ENCODE peak calls at places on chromosome 21, in five cellular contexts. F, Y, G, I and J are unnamed samples.

GRCh38 chr21:25385912-25386474 is 221.3 kb downstream of the MRPL39 start:
- DNase-seq in G (no peak), I (peak; percentile 48), F (no peak), Y (peak; percentile 78), J (peak; percentile 28)

GRCh38 chr21:44913425-44914175 is 7.1 kb downstream of the ITGB2 start:
- DNase-seq in Y (no peak), I (no peak), F (no peak), G (no peak), J (no peak)

GRCh38 chr21:33024278-33025103 is 1.2 kb upstream of the OLIG2 start:
- DNase-seq in I (no peak), G (no peak), Y (no peak), F (no peak), J (no peak)

GRCh38 chr21:25579402-25580016 is 27.8 kb downstream of the MRPL39 start:
- DNase-seq in Y (no peak), I (no peak), G (no peak), F (no peak), J (no peak)

GRCh38 chr21:33123396-33124120 is 53.6 kb downstream of the OLIG1 start:
- DNase-seq in I (no peak), Y (no peak), G (no peak), F (no peak), J (no peak)

GRCh38 chr21:43814215-43815106 is 25.1 kb downstream of the RRP1 start:
- DNase-seq in G (no peak), F (no peak), Y (peak; percentile 6), I (no peak), J (no peak)

GRCh38 chr21:26795866-26796329 is 49.3 kb downstream of the ADAMTS1 start:
- DNase-seq in Y (peak; percentile 100), I (no peak), G (peak; percentile 90), F (peak; percentile 91), J (peak; percentile 64)

GRCh38 chr21:32185726-32186125 is 93.1 kb downstream of the MIS18A start:
- DNase-seq in Y (no peak), I (no peak), F (no peak), G (no peak), J (no peak)

GRCh38 chr21:44024257-44024656 is 12.1 kb downstream of the TRAPPC10 start:
- DNase-seq in Y (no peak), F (no peak), I (no peak), G (no peak), J (no peak)

GRCh38 chr21:31911138-31911907 is 38.5 kb downstream of the HUNK start:
- DNase-seq in I (no peak), Y (no peak), F (peak; percentile 90), G (no peak), J (no peak)

GRCh38 chr21:29192999-29193563 is 62.6 kb downstream of the MAP3K7CL start:
- DNase-seq in G (no peak), F (no peak), I (no peak), Y (no peak), J (no peak)

GRCh38 chr21:45580181-45580575 is 37.9 kb upstream of the SLC19A1 start:
- DNase-seq in G (no peak), Y (no peak), F (no peak), I (no peak), J (no peak)

GRCh38 chr21:16792155-16792554 is 720.7 kb upstream of the CXADR start:
- DNase-seq in Y (no peak), F (no peak), I (no peak), G (no peak), J (no peak)

GRCh38 chr21:40516336-40516735 is 330.6 kb downstream of the DSCAM start:
- DNase-seq in G (no peak), Y (no peak), F (no peak), I (peak; percentile 4), J (no peak)

GRCh38 chr21:27480841-27481261 is 514.0 kb upstream of the ADAMTS5 start:
- DNase-seq in Y (no peak), I (no peak), G (no peak), F (no peak), J (peak; percentile 18)

GRCh38 chr21:45986316-45987051 is 4.9 kb downstream of the COL6A1 start:
- DNase-seq in Y (no peak), G (peak; percentile 64), F (no peak), I (no peak), J (no peak)

GRCh38 chr21:45055861-45056260 is 18.5 kb upstream of the ADARB1 start:
- DNase-seq in Y (peak; percentile 23), G (no peak), F (no peak), I (no peak), J (no peak)

GRCh38 chr21:45981641-45982255 is at the start of gene COL6A1:
- DNase-seq in I (peak; percentile 77), G (peak; percentile 91), Y (no peak), F (no peak), J (no peak)

GRCh38 chr21:25457411-25457810 is 149.9 kb downstream of the MRPL39 start:
- DNase-seq in I (no peak), F (peak; percentile 22), G (no peak), Y (peak; percentile 76), J (peak; percentile 19)

GRCh38 chr21:31034378-31034777 is 3.9 kb downstream of the KRTAP19-8 start:
- DNase-seq in I (no peak), F (no peak), G (no peak), Y (no peak), J (no peak)

GRCh38 chr21:43916691-43917514 is 51.9 kb downstream of the AGPAT3 start:
- DNase-seq in F (no peak), I (no peak), Y (peak; percentile 35), G (peak; percentile 59), J (no peak)

GRCh38 chr21:29938968-29939858 is 583 bp downstream of the GRIK1 start:
- DNase-seq in I (peak; percentile 61), F (no peak), Y (peak; percentile 18), G (peak; percentile 59), J (no peak)

GRCh38 chr21:33266784-33267135 is 593 bp downstream of the IL10RB start:
- DNase-seq in I (no peak), Y (no peak), F (no peak), G (no peak), J (no peak)

GRCh38 chr21:43611598-43612369 is 47.5 kb downstream of the HSF2BP start:
- DNase-seq in Y (peak; percentile 90), I (peak; percentile 70), G (peak; percentile 85), F (no peak), J (no peak)

GRCh38 chr21:34191876-34192275 is 118.5 kb downstream of the MRPS6 start:
- DNase-seq in I (no peak), G (no peak), Y (no peak), F (no peak), J (no peak)

GRCh38 chr21:14070968-14071367 is 139.8 kb downstream of the LIPI start:
- DNase-seq in Y (no peak), F (no peak), G (no peak), I (no peak), J (no peak)

GRCh38 chr21:18041012-18041411 is 203.6 kb upstream of the CHODL start:
- DNase-seq in G (no peak), F (no peak), I (peak; percentile 7), Y (no peak), J (no peak)

GRCh38 chr21:44867464-44867863 is 6.0 kb downstream of the PTTG1IP start:
- DNase-seq in F (no peak), I (no peak), G (no peak), Y (no peak), J (no peak)

GRCh38 chr21:33685613-33686197 is 43.4 kb downstream of the ITSN1 start:
- DNase-seq in I (no peak), F (peak; percentile 70), G (no peak), Y (peak; percentile 46), J (peak; percentile 58)

GRCh38 chr21:43762303-43763128 is 13.6 kb downstream of the CSTB start:
- DNase-seq in Y (no peak), G (no peak), F (no peak), I (no peak), J (no peak)

GRCh38 chr21:17658931-17659330 is 46.2 kb upstream of the BTG3 start:
- DNase-seq in Y (no peak), I (no peak), F (no peak), G (no peak), J (no peak)

GRCh38 chr21:32626633-32627196 is 14.5 kb upstream of the CFAP298 start:
- DNase-seq in Y (peak; percentile 37), F (peak; percentile 37), I (no peak), G (no peak), J (no peak)

DNA sequence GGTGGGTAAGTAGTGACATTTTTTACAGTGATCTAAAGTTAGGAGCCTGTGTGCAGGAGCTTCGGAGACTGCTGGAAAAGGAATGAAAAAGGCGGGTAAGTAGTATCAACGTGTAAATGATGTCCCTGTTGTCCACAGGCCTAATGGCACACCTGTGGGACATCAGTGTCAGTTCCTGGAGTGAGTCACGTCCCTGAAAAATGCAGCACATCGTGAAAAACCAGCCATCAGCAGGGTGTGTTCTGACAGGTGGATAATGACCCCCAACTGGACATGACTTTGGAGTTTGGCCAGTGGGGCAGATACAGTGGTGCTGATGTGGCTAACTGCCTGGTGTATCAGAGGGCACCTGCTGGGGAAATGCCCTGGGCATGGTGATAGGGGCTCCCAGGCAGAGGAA is 12.0 kb upstream of the PRDM15 start:
- DNase-seq in I (no peak), Y (no peak), F (no peak), G (no peak), J (no peak)
- TF ChIP-seq CTCF in I (no peak), Y (no peak), F (no peak), G (no peak), J (no peak)

DNA sequence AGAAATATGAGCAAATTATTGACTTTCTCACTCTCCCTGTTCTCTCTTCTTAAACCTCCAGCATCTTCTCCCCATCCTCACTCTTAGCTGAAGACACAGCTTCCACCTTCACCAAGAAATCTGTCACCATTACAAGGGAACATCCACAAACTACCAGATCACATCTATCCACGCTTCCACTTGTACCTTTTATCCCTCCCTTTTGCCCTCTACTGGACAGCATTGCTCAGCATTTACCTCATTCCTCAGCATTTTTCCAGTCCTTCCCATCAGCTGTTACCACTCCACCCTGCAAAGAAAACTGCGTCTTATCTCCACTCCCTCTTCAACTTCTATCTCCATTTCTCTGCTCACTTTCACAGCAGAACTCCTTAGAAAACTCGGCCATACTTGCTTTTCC is 42.6 kb downstream of the KCNJ6 start:
- DNase-seq in G (no peak), I (no peak), F (no peak), Y (no peak), J (no peak)
- TF ChIP-seq CTCF in G (no peak), I (no peak), F (peak; percentile 31), Y (peak; percentile 40), J (no peak)

GRCh38 chr21:42063578-42064521 is 7.3 kb upstream of the UMODL1 start:
- DNase-seq in I (no peak), G (no peak), Y (no peak), F (no peak), J (no peak)
- TF ChIP-seq CTCF in I (no peak), G (no peak), Y (no peak), F (no peak), J (no peak)

DNA sequence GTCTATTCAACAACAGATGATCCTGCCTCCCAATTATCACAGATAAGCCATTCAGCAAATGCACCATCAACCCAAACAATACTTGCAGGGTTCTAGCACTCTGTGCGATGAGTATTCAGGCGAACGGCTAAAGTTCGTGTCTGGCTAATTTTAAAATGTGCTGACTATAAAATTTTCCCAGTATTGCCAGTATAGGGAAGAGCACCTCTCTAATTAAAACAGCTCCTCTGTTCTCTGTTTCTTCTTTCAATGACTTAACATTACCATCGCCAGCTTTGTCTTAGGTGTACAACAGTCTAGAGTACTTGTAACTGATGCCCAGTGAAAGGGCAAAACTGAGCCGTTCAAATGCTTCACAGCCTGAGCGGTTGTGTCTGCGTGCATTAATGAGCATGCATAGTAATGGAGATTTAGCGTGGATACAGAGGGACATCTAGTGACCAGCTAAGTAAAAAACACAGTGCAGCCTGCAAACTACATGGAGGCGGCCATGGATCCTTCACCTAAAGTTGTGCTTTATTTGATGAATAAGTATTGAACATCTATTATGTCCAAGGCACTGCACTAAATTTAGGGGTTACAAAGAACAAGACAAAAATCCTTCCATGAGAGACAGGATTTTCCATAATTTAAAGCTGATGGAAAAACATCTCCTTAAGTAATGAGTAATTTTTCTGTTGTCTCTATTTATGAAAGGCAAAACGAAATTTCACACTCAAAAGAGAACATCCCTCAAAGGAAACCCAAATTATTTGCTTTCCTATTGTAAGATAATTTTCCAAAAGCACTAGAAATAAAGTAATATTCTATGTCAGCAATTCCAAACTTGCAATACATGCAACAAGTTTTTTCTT is 120.0 kb downstream of the SETD4 start:
- DNase-seq in G (peak; percentile 67), F (peak; percentile 38), Y (peak; percentile 87), I (peak; percentile 35), J (no peak)
- TF ChIP-seq CTCF in G (peak; percentile 61), F (peak; percentile 72), Y (peak; percentile 76), I (peak; percentile 62), J (peak; percentile 69)